ENCODE peak calls at places on chromosomes 16 and 17, in nine cellular contexts. U is uterus; R is GM03348; L is naive thymus-derived CD4-positive, alpha-beta T cell; B is psoas muscle; P is hypothalamus; W is skeletal muscle cell; H is NCI-H1694 treated with DMSO at 0.1 percent for 48 hours; Y is HEK293T. T is an unnamed sample.

GRCh38 chr17:44736551-44737240 is 22.1 kb upstream of the ADAM11 start:
- DNase-seq in P (no peak), H (no peak), Y (no peak), W (no peak), L (no peak), U (no peak), B (no peak), R (no peak), T (no peak)

GRCh38 chr17:48494335-48494734 is 36.5 kb downstream of the HOXB1 start:
- DNase-seq in R (peak; percentile 56), U (no peak), W (no peak), P (no peak), L (no peak), B (no peak), Y (no peak), H (no peak), T (peak; percentile 53)

GRCh38 chr17:77376795-77377751 is 236.3 kb downstream of the SEC14L1 start:
- DNase-seq in L (no peak), H (peak; percentile 84), U (peak; percentile 56), Y (no peak), R (no peak), B (no peak), W (no peak), P (no peak), T (peak; percentile 91)

GRCh38 chr17:79159926-79160325 is 85.3 kb downstream of the ENGASE start:
- DNase-seq in Y (no peak), B (no peak), U (no peak), H (no peak), L (no peak), W (no peak), R (no peak), P (no peak), T (no peak)

GRCh38 chr17:8365143-8365542 is 11.4 kb downstream of the KRABD2 start:
- DNase-seq in P (no peak), Y (no peak), B (no peak), W (no peak), H (no peak), L (no peak), U (peak; percentile 33), R (no peak), T (no peak)

GRCh38 chr17:78269893-78270490 is 38.6 kb downstream of the TMEM235 start:
- DNase-seq in B (no peak), R (no peak), Y (no peak), H (no peak), P (peak; percentile 10), L (no peak), U (no peak), W (no peak), T (no peak)

GRCh38 chr16:82657239-82657638 is 30.5 kb downstream of the CDH13 start:
- DNase-seq in B (no peak), Y (no peak), U (no peak), P (no peak), L (no peak), R (peak; percentile 68), W (no peak), H (no peak), T (peak; percentile 62)

GRCh38 chr17:82734987-82735866 is at the start of gene FN3K:
- DNase-seq in L (peak; percentile 32), R (peak; percentile 89), W (peak; percentile 39), B (peak; percentile 83), P (peak; percentile 92), Y (no peak), U (peak; percentile 54), H (no peak), T (peak; percentile 82)

GRCh38 chr16:21247376-21247775 is 13.9 kb downstream of the ANKS4B start:
- DNase-seq in B (no peak), W (no peak), Y (no peak), U (no peak), P (no peak), H (no peak), R (no peak), L (no peak), T (no peak)

GRCh38 chr16:17331071-17331521 is 139.7 kb downstream of the XYLT1 start:
- DNase-seq in U (peak; percentile 54), W (no peak), H (no peak), R (peak; percentile 71), L (no peak), B (peak; percentile 86), Y (no peak), P (no peak), T (no peak)

GRCh38 chr17:49729074-49729473 is 21.3 kb upstream of the SLC35B1 start:
- DNase-seq in H (no peak), P (no peak), U (no peak), R (no peak), L (no peak), W (no peak), B (no peak), Y (no peak), T (no peak)

GRCh38 chr17:71470062-71470461 is 650.8 kb upstream of the SOX9 start:
- DNase-seq in W (no peak), P (no peak), L (no peak), H (no peak), U (no peak), R (no peak), B (no peak), Y (no peak), T (no peak)

GRCh38 chr16:53341787-53342186 is 92.5 kb upstream of the RBL2 start:
- DNase-seq in U (no peak), R (no peak), P (no peak), W (no peak), B (no peak), H (no peak), L (no peak), Y (no peak), T (no peak)

GRCh38 chr17:42917236-42917603 is 16.6 kb downstream of the G6PC1 start:
- DNase-seq in W (no peak), L (no peak), R (no peak), U (no peak), Y (no peak), P (no peak), B (no peak), H (no peak), T (no peak)

GRCh38 chr17:38743556-38744171 is 4.5 kb downstream of the PCGF2 start:
- DNase-seq in B (peak; percentile 28), L (no peak), H (no peak), U (no peak), W (no peak), R (no peak), P (peak; percentile 17), Y (no peak), T (no peak)

GRCh38 chr17:42438600-42439567 is 15.8 kb upstream of the CAVIN1 start:
- DNase-seq in Y (no peak), B (no peak), W (no peak), H (peak; percentile 24), L (peak; percentile 44), R (no peak), P (no peak), U (no peak), T (peak; percentile 43)

T was measured in fibroblast of villous mesenchyme.